ENCODE peak calls at places on chromosomes 16 and 17, in eight cellular contexts. One of them, this sample, is unnamed.

GRCh38 chr17:489758-490329 is 137.2 kb upstream of the RPH3AL start:
- DNase-seq in ovary: peak; percentile 73
- DNase-seq in HCT116: no peak
- DNase-seq in uterus: peak; percentile 41
- DNase-seq in breast epithelium: no peak
- DNase-seq in prostate gland: no peak
- DNase-seq in heart left ventricle: peak; percentile 79
- DNase-seq in A549: peak; percentile 58
- DNase-seq in this sample: no peak

GRCh38 chr17:76196675-76197074 is 43.6 kb downstream of the RNF157 start:
- DNase-seq in ovary: peak; percentile 72
- DNase-seq in HCT116: no peak
- DNase-seq in uterus: peak; percentile 41
- DNase-seq in breast epithelium: peak; percentile 59
- DNase-seq in prostate gland: peak; percentile 88
- DNase-seq in heart left ventricle: peak; percentile 74
- DNase-seq in A549: no peak
- DNase-seq in this sample: peak; percentile 74

GRCh38 chr16:77789085-77789611 is 784 bp downstream of the VAT1L start:
- DNase-seq in ovary: no peak
- DNase-seq in HCT116: no peak
- DNase-seq in uterus: no peak
- DNase-seq in breast epithelium: no peak
- DNase-seq in prostate gland: no peak
- DNase-seq in heart left ventricle: no peak
- DNase-seq in A549: no peak
- DNase-seq in this sample: no peak

GRCh38 chr17:17994271-17994670 is 21.6 kb downstream of the DRC3 start:
- DNase-seq in ovary: peak; percentile 62
- DNase-seq in HCT116: peak; percentile 15
- DNase-seq in uterus: no peak
- DNase-seq in breast epithelium: no peak
- DNase-seq in prostate gland: no peak
- DNase-seq in heart left ventricle: no peak
- DNase-seq in A549: peak; percentile 62
- DNase-seq in this sample: no peak

GRCh38 chr17:61782683-61783082 is 80.6 kb downstream of the BRIP1 start:
- DNase-seq in ovary: no peak
- DNase-seq in HCT116: no peak
- DNase-seq in uterus: no peak
- DNase-seq in breast epithelium: no peak
- DNase-seq in prostate gland: no peak
- DNase-seq in heart left ventricle: no peak
- DNase-seq in A549: no peak
- DNase-seq in this sample: no peak

GRCh38 chr17:37650419-37651003 is 7.3 kb upstream of the DDX52 start:
- DNase-seq in ovary: no peak
- DNase-seq in HCT116: peak; percentile 41
- DNase-seq in uterus: no peak
- DNase-seq in breast epithelium: no peak
- DNase-seq in prostate gland: no peak
- DNase-seq in heart left ventricle: no peak
- DNase-seq in A549: peak; percentile 67
- DNase-seq in this sample: no peak

GRCh38 chr17:76153202-76153601 is 12.2 kb upstream of the FOXJ1 start:
- DNase-seq in ovary: no peak
- DNase-seq in HCT116: no peak
- DNase-seq in uterus: no peak
- DNase-seq in breast epithelium: peak; percentile 10
- DNase-seq in prostate gland: no peak
- DNase-seq in heart left ventricle: no peak
- DNase-seq in A549: no peak
- DNase-seq in this sample: no peak

GRCh38 chr16:28212532-28212873 is 738 bp upstream of the XPO6 start:
- DNase-seq in ovary: no peak
- DNase-seq in HCT116: peak; percentile 15
- DNase-seq in uterus: no peak
- DNase-seq in breast epithelium: no peak
- DNase-seq in prostate gland: no peak
- DNase-seq in heart left ventricle: no peak
- DNase-seq in A549: no peak
- DNase-seq in this sample: no peak

GRCh38 chr16:85563515-85564276 is 49.4 kb upstream of the GSE1 start:
- DNase-seq in ovary: peak; percentile 87
- DNase-seq in HCT116: no peak
- DNase-seq in uterus: peak; percentile 53
- DNase-seq in breast epithelium: no peak
- DNase-seq in prostate gland: no peak
- DNase-seq in heart left ventricle: peak; percentile 90
- DNase-seq in A549: no peak
- DNase-seq in this sample: peak; percentile 96

GRCh38 chr17:77311371-77311981 is 170.7 kb downstream of the SEC14L1 start:
- DNase-seq in ovary: peak; percentile 50
- DNase-seq in HCT116: no peak
- DNase-seq in uterus: no peak
- DNase-seq in breast epithelium: no peak
- DNase-seq in prostate gland: no peak
- DNase-seq in heart left ventricle: peak; percentile 31
- DNase-seq in A549: no peak
- DNase-seq in this sample: no peak

GRCh38 chr16:77951788-77952187 is 70.6 kb upstream of the CLEC3A start:
- DNase-seq in ovary: no peak
- DNase-seq in HCT116: peak; percentile 18
- DNase-seq in uterus: no peak
- DNase-seq in breast epithelium: no peak
- DNase-seq in prostate gland: peak; percentile 8
- DNase-seq in heart left ventricle: no peak
- DNase-seq in A549: peak; percentile 28
- DNase-seq in this sample: no peak

GRCh38 chr16:80084614-80085013 is 456.2 kb upstream of the DYNLRB2 start:
- DNase-seq in ovary: peak; percentile 61
- DNase-seq in HCT116: no peak
- DNase-seq in uterus: peak; percentile 62
- DNase-seq in breast epithelium: no peak
- DNase-seq in prostate gland: peak; percentile 58
- DNase-seq in heart left ventricle: no peak
- DNase-seq in A549: peak; percentile 46
- DNase-seq in this sample: no peak

GRCh38 chr17:29645516-29646051 is 22.9 kb upstream of the CORO6 start:
- DNase-seq in ovary: peak; percentile 72
- DNase-seq in HCT116: no peak
- DNase-seq in uterus: peak; percentile 83
- DNase-seq in breast epithelium: no peak
- DNase-seq in prostate gland: peak; percentile 69
- DNase-seq in heart left ventricle: no peak
- DNase-seq in A549: no peak
- DNase-seq in this sample: peak; percentile 95

GRCh38 chr16:65125322-65125721 is 3.5 kb upstream of the CDH11 start:
- DNase-seq in ovary: no peak
- DNase-seq in HCT116: no peak
- DNase-seq in uterus: no peak
- DNase-seq in breast epithelium: no peak
- DNase-seq in prostate gland: no peak
- DNase-seq in heart left ventricle: no peak
- DNase-seq in A549: no peak
- DNase-seq in this sample: no peak

GRCh38 chr16:54425068-54425467 is 138.5 kb upstream of the IRX3 start:
- DNase-seq in ovary: no peak
- DNase-seq in HCT116: no peak
- DNase-seq in uterus: no peak
- DNase-seq in breast epithelium: no peak
- DNase-seq in prostate gland: no peak
- DNase-seq in heart left ventricle: no peak
- DNase-seq in A549: no peak
- DNase-seq in this sample: no peak

GRCh38 chr17:81712468-81713003 is 452 bp downstream of the SLC25A10 start:
- DNase-seq in ovary: no peak
- DNase-seq in HCT116: no peak
- DNase-seq in uterus: peak; percentile 17
- DNase-seq in breast epithelium: no peak
- DNase-seq in prostate gland: peak; percentile 27
- DNase-seq in heart left ventricle: no peak
- DNase-seq in A549: peak; percentile 77
- DNase-seq in this sample: no peak
- TF ChIP-seq POLR2A in ovary: no peak
- TF ChIP-seq POLR2A in HCT116: no peak
- TF ChIP-seq POLR2A in uterus: no peak
- TF ChIP-seq POLR2A in breast epithelium: no peak
- TF ChIP-seq POLR2A in prostate gland: no peak
- TF ChIP-seq POLR2A in heart left ventricle: no peak
- TF ChIP-seq POLR2A in A549: no peak
- TF ChIP-seq POLR2A in this sample: no peak

GRCh38 chr17:2689411-2690164 is 22.0 kb downstream of the CLUH start:
- DNase-seq in ovary: peak; percentile 48
- DNase-seq in HCT116: no peak
- DNase-seq in uterus: no peak
- DNase-seq in breast epithelium: no peak
- DNase-seq in prostate gland: no peak
- DNase-seq in heart left ventricle: peak; percentile 59
- DNase-seq in A549: no peak
- DNase-seq in this sample: no peak

GRCh38 chr17:2688351-2689342 is 22.9 kb downstream of the CLUH start:
- DNase-seq in ovary: peak; percentile 54
- DNase-seq in HCT116: no peak
- DNase-seq in uterus: no peak
- DNase-seq in breast epithelium: no peak
- DNase-seq in prostate gland: no peak
- DNase-seq in heart left ventricle: no peak
- DNase-seq in A549: no peak
- DNase-seq in this sample: peak; percentile 81

GRCh38 chr17:2691069-2691871 is 20.3 kb downstream of the CLUH start:
- DNase-seq in ovary: no peak
- DNase-seq in HCT116: no peak
- DNase-seq in uterus: no peak
- DNase-seq in breast epithelium: peak; percentile 47
- DNase-seq in prostate gland: no peak
- DNase-seq in heart left ventricle: peak; percentile 63
- DNase-seq in A549: no peak
- DNase-seq in this sample: peak; percentile 82

GRCh38 chr17:2691965-2692780 is 19.4 kb downstream of the CLUH start:
- DNase-seq in ovary: peak; percentile 41
- DNase-seq in HCT116: no peak
- DNase-seq in uterus: no peak
- DNase-seq in breast epithelium: peak; percentile 50
- DNase-seq in prostate gland: no peak
- DNase-seq in heart left ventricle: no peak
- DNase-seq in A549: no peak
- DNase-seq in this sample: peak; percentile 15

GRCh38 chr17:2690165-2691068 is 21.1 kb downstream of the CLUH start:
- DNase-seq in ovary: peak; percentile 44
- DNase-seq in HCT116: no peak
- DNase-seq in uterus: no peak
- DNase-seq in breast epithelium: peak; percentile 31
- DNase-seq in prostate gland: no peak
- DNase-seq in heart left ventricle: no peak
- DNase-seq in A549: no peak
- DNase-seq in this sample: no peak
- H3K4me3 ChIP-seq in ovary: no peak overlapping the region
- H3K4me3 ChIP-seq in HCT116: no peak overlapping the region
- H3K4me3 ChIP-seq in uterus: no peak overlapping the region
- H3K4me3 ChIP-seq in breast epithelium: no peak overlapping the region
- H3K4me3 ChIP-seq in prostate gland: no peak overlapping the region
- H3K4me3 ChIP-seq in heart left ventricle: peak overlapping the region; percentile 31
- H3K4me3 ChIP-seq in A549: no peak overlapping the region
- H3K4me3 ChIP-seq in this sample: no peak overlapping the region

GRCh38 chr17:80260791-80261158 is at the start of gene RNF213:
- DNase-seq in ovary: peak; percentile 70
- DNase-seq in HCT116: no peak
- DNase-seq in uterus: peak; percentile 56
- DNase-seq in breast epithelium: no peak
- DNase-seq in prostate gland: peak; percentile 29
- DNase-seq in heart left ventricle: peak; percentile 84
- DNase-seq in A549: peak; percentile 83
- DNase-seq in this sample: peak; percentile 90
- TF ChIP-seq POLR2A in ovary: peak; percentile 42
- TF ChIP-seq POLR2A in HCT116: peak; percentile 31
- TF ChIP-seq POLR2A in uterus: peak; percentile 80
- TF ChIP-seq POLR2A in breast epithelium: no peak
- TF ChIP-seq POLR2A in prostate gland: peak; percentile 80
- TF ChIP-seq POLR2A in heart left ventricle: peak; percentile 87
- TF ChIP-seq POLR2A in A549: peak; percentile 66
- TF ChIP-seq POLR2A in this sample: no peak

DNA sequence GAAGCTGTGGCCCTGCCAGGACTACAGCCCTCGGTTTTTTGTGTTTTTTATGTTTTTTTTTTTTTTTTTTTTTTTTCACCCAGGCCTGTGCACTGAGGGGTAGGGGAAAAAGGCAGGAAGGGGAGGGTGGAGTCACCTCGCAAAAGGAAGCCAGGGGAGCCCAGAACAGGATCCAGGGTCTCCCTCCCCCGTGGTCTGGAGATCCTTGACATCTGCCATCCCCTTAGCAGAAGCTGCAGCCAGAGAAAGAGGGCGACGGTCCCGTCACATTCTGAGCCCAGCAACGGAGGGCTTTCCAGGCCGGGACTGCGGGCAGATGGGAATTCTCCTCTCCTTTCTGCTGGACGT is 29.1 kb upstream of the PHOSPHO1 start:
- DNase-seq in ovary: no peak
- DNase-seq in HCT116: no peak
- DNase-seq in uterus: no peak
- DNase-seq in breast epithelium: no peak
- DNase-seq in prostate gland: no peak
- DNase-seq in heart left ventricle: peak; percentile 63
- DNase-seq in A549: no peak
- DNase-seq in this sample: no peak
- H3K4me3 ChIP-seq in ovary: peak overlapping the region; percentile 23
- H3K4me3 ChIP-seq in HCT116: peak overlapping the region; percentile 77
- H3K4me3 ChIP-seq in uterus: peak overlapping the region; percentile 30
- H3K4me3 ChIP-seq in breast epithelium: peak overlapping the region; percentile 66
- H3K4me3 ChIP-seq in prostate gland: peak overlapping the region; percentile 36
- H3K4me3 ChIP-seq in heart left ventricle: peak overlapping the region; percentile 56
- H3K4me3 ChIP-seq in A549: peak overlapping the region; percentile 61
- H3K4me3 ChIP-seq in this sample: peak overlapping the region; percentile 37

This sample was measured in lower leg skin.